ENCODE peak calls at places on chromosomes 5 and 9, in four cellular contexts. Q is fibroblast of pulmonary artery; F is right cardiac atrium; K is activated CD4-positive, alpha-beta T cell treated with anti-CD3 and anti-CD28 coated beads, Interleukin-2, amount 50 U/mL, for 1 hour. A is an unnamed sample.

GRCh38 chr9:70435948-70436347 is 21.5 kb upstream of the KLF9 start:
- DNase-seq in Q (peak; percentile 91), F (no peak), K (no peak), A (no peak)

GRCh38 chr5:72543365-72543764 is 36.2 kb upstream of the ZNF366 start:
- DNase-seq in Q (peak; percentile 83), F (no peak), K (no peak), A (no peak)

GRCh38 chr9:11805969-11806368 is 887.2 kb upstream of the TYRP1 start:
- DNase-seq in Q (no peak), F (no peak), K (no peak), A (no peak)

GRCh38 chr5:56833325-56833724 is 18.0 kb downstream of the MAP3K1 start:
- DNase-seq in Q (no peak), F (no peak), K (no peak), A (no peak)

GRCh38 chr5:154862766-154863165 is 4.3 kb downstream of the CNOT8 start:
- DNase-seq in Q (no peak), F (no peak), K (no peak), A (no peak)

GRCh38 chr9:372143-372542 is 157.5 kb downstream of the DOCK8 start:
- DNase-seq in Q (no peak), F (no peak), K (no peak), A (no peak)

GRCh38 chr5:111469905-111470304 is 42.4 kb downstream of the STARD4 start:
- DNase-seq in Q (no peak), F (no peak), K (no peak), A (no peak)

GRCh38 chr9:134539613-134540012 is 102.0 kb upstream of the COL5A1 start:
- DNase-seq in Q (no peak), F (no peak), K (no peak), A (peak; percentile 51)

GRCh38 chr5:156552855-156553358 is 225.9 kb downstream of the SGCD start:
- DNase-seq in Q (no peak), F (no peak), K (no peak), A (no peak)

A was measured in kidney.